ENCODE peak calls at places on chromosomes 11 and 22, in eight cellular contexts. H, G, Y, L, V, C, O and W are unnamed samples.

GRCh38 chr11:116590844-116591575 is 181.8 kb downstream of the BUD13 start:
- DNase-seq in H (no peak), G (peak), Y (no peak), L (no peak), V (no peak), C (no peak), O (no peak), W (no peak)

GRCh38 chr11:73287400-73288101 is 15.4 kb downstream of the P2RY6 start:
- DNase-seq in H (no peak), G (peak), Y (no peak), L (no peak), V (no peak), C (no peak), O (no peak), W (peak)

GRCh38 chr22:28909375-28909774 is 26.0 kb downstream of the ZNRF3 start:
- DNase-seq in H (no peak), G (no peak), Y (no peak), L (no peak), V (no peak), C (no peak), O (no peak), W (no peak)

GRCh38 chr22:48587236-48587865 is 1240.3 kb downstream of the BRD1 start:
- DNase-seq in H (no peak), G (no peak), Y (no peak), L (no peak), V (no peak), C (no peak), O (no peak), W (no peak)

GRCh38 chr22:49933236-49933921 is 14.9 kb downstream of the CRELD2 start:
- DNase-seq in H (no peak), G (peak), Y (peak), L (peak), V (no peak), C (no peak), O (no peak), W (no peak)

GRCh38 chr11:61972112-61972795 is 4.8 kb upstream of the FTH1 start:
- DNase-seq in H (peak), G (no peak), Y (peak), L (no peak), V (no peak), C (no peak), O (no peak), W (no peak)

GRCh38 chr11:64253481-64253880 is 2.2 kb downstream of the PLCB3 start:
- DNase-seq in H (peak), G (no peak), Y (no peak), L (peak), V (no peak), C (no peak), O (no peak), W (no peak)

GRCh38 chr11:120122921-120123683 is 14.8 kb downstream of the TRIM29 start:
- DNase-seq in H (no peak), G (no peak), Y (no peak), L (no peak), V (no peak), C (no peak), O (no peak), W (no peak)

GRCh38 chr11:1873048-1873812 is 18.5 kb downstream of the PRR33 start:
- DNase-seq in H (no peak), G (peak), Y (no peak), L (peak), V (no peak), C (no peak), O (no peak), W (no peak)

GRCh38 chr11:35511666-35512065 is 13.8 kb downstream of the PAMR1 start:
- DNase-seq in H (no peak), G (no peak), Y (no peak), L (no peak), V (no peak), C (no peak), O (no peak), W (no peak)

GRCh38 chr22:43126506-43127165 is 16.1 kb downstream of the BIK start:
- DNase-seq in H (no peak), G (no peak), Y (no peak), L (no peak), V (no peak), C (no peak), O (no peak), W (no peak)

GRCh38 chr22:21970037-21970799 is 12.4 kb downstream of the TOP3B start:
- DNase-seq in H (no peak), G (no peak), Y (no peak), L (no peak), V (no peak), C (no peak), O (no peak), W (no peak)

GRCh38 chr22:32698926-32699619 is 102.4 kb upstream of the TIMP3 start:
- DNase-seq in H (peak), G (no peak), Y (no peak), L (peak), V (no peak), C (no peak), O (no peak), W (peak)

GRCh38 chr22:48936391-48936790 is 891.3 kb downstream of the BRD1 start:
- DNase-seq in H (no peak), G (no peak), Y (no peak), L (no peak), V (no peak), C (no peak), O (no peak), W (no peak)

GRCh38 chr11:31974737-31975136 is 116.1 kb upstream of the RCN1 start:
- DNase-seq in H (no peak), G (no peak), Y (no peak), L (no peak), V (no peak), C (no peak), O (no peak), W (no peak)

GRCh38 chr22:49554741-49555140 is 272.9 kb downstream of the BRD1 start:
- DNase-seq in H (peak), G (peak), Y (peak), L (no peak), V (no peak), C (no peak), O (no peak), W (no peak)

GRCh38 chr11:19973136-19973635 is 187.1 kb downstream of the DBX1 start:
- DNase-seq in H (no peak), G (no peak), Y (no peak), L (no peak), V (no peak), C (no peak), O (no peak), W (no peak)

GRCh38 chr11:75767228-75767572 is 1.4 kb upstream of the DGAT2 start:
- DNase-seq in H (peak), G (no peak), Y (no peak), L (no peak), V (no peak), C (no peak), O (no peak), W (no peak)

GRCh38 chr22:26546282-26546681 is 34.0 kb upstream of the TFIP11 start:
- DNase-seq in H (no peak), G (no peak), Y (no peak), L (no peak), V (no peak), C (no peak), O (no peak), W (peak)

GRCh38 chr11:31779268-31779879 is 31.7 kb downstream of the PAX6 start:
- DNase-seq in H (no peak), G (no peak), Y (no peak), L (no peak), V (no peak), C (no peak), O (no peak), W (no peak)

GRCh38 chr11:32698579-32698978 is 95.9 kb downstream of the CCDC73 start:
- DNase-seq in H (no peak), G (no peak), Y (no peak), L (no peak), V (no peak), C (no peak), O (no peak), W (no peak)

GRCh38 chr22:26589367-26589844 is 526 bp downstream of the TPST2 start:
- DNase-seq in H (no peak), G (peak), Y (no peak), L (peak), V (peak), C (no peak), O (no peak), W (peak)

GRCh38 chr22:40954095-40954494 is 2.9 kb downstream of the RBX1 start:
- DNase-seq in H (no peak), G (no peak), Y (no peak), L (no peak), V (no peak), C (no peak), O (no peak), W (no peak)

GRCh38 chr11:92916299-92916698 is 53.2 kb upstream of the MTNR1B start:
- DNase-seq in H (no peak), G (no peak), Y (no peak), L (no peak), V (no peak), C (no peak), O (no peak), W (no peak)

GRCh38 chr11:25775608-25776007 is 556.3 kb upstream of the ANO3 start:
- DNase-seq in H (no peak), G (no peak), Y (no peak), L (no peak), V (no peak), C (no peak), O (no peak), W (no peak)

GRCh38 chr11:114195981-114196731 is 100.0 kb upstream of the NNMT start:
- DNase-seq in H (peak), G (peak), Y (no peak), L (no peak), V (peak), C (no peak), O (no peak), W (no peak)

DNA sequence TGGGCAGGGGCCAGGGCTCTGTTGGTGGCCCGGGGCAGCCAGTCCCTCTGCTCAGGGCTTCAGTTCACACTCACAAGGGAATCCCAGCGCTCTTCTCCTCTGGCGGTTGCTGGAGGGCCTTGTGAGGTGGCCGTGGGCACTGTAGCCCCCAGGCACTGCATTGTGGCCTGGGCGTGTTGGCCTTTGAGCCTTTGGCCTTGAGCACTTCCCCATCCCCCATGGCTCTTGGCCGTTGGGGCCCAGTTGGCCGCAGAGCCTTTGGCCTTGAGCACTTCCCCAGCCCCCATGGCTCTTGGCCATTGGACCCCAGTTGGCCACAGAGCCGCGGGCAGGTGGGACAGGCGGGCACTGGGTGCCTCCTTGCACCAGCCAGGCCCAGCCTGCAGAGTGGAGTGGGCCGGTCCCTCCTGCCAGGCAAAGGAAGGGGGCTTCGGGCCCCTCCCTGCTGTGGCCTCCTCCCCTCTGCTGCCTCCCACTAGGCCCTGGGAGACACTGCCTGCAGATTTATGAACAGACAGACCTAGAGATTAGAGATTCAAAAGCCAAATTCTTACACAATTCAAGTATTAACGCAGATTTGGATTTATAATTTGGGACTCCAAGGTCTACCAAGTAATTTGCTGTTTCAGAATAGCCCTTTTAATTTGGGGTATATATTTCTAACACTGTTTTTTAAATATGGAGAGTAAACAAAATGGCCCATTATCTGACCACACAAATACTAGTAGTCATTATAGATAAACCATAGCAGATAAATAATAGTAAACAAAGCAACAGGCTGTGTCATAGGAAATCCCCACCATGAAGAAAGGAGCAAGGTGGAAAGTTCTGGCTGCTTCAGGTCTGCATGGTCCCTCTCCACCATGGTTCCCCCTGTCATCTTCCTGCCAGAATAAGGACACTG is 18.2 kb upstream of the TXNRD2 start:
- DNase-seq in H (no peak), G (peak), Y (no peak), L (peak), V (no peak), C (no peak), O (no peak), W (no peak)
- H3K4me3 ChIP-seq in H (peak), G (no peak), Y (no peak), L (peak), V (no peak), C (no peak), O (no peak), W (peak)

GRCh38 chr22:44623771-44624510 is 78.1 kb upstream of the PRR5 start:
- DNase-seq in H (no peak), G (peak), Y (no peak), L (no peak), V (no peak), C (no peak), O (peak), W (no peak)
- TF ChIP-seq CTCF in H (no peak), G (no peak), Y (peak), L (no peak), V (no peak), C (no peak), O (peak), W (peak)

GRCh38 chr11:21412652-21413383 is 743.4 kb downstream of the NELL1 start:
- DNase-seq in H (no peak), G (no peak), Y (no peak), L (no peak), V (no peak), C (no peak), O (peak), W (no peak)
- H3K27ac ChIP-seq in H (no peak), G (no peak), Y (no peak), L (no peak), V (no peak), C (no peak), O (peak), W (no peak)

GRCh38 chr11:100785148-100785983 is 98.3 kb downstream of the ARHGAP42 start:
- DNase-seq in H (no peak), G (no peak), Y (no peak), L (no peak), V (peak), C (no peak), O (no peak), W (peak)
- H3K4me3 ChIP-seq in H (no peak), G (no peak), Y (no peak), L (no peak), V (no peak), C (no peak), O (no peak), W (no peak)

GRCh38 chr11:94926271-94926625 is 47.1 kb downstream of the CWC15 start:
- DNase-seq in H (no peak), G (no peak), Y (no peak), L (no peak), V (no peak), C (no peak), O (no peak), W (no peak)

GRCh38 chr11:94926698-94927237 is 46.6 kb downstream of the CWC15 start:
- DNase-seq in H (peak), G (no peak), Y (no peak), L (peak), V (peak), C (no peak), O (no peak), W (peak)

GRCh38 chr11:94924074-94925031 is 49.0 kb downstream of the CWC15 start:
- DNase-seq in H (no peak), G (no peak), Y (no peak), L (no peak), V (no peak), C (no peak), O (no peak), W (no peak)

GRCh38 chr11:94925422-94926270 is 47.7 kb downstream of the CWC15 start:
- DNase-seq in H (no peak), G (no peak), Y (no peak), L (no peak), V (no peak), C (no peak), O (no peak), W (no peak)

DNA sequence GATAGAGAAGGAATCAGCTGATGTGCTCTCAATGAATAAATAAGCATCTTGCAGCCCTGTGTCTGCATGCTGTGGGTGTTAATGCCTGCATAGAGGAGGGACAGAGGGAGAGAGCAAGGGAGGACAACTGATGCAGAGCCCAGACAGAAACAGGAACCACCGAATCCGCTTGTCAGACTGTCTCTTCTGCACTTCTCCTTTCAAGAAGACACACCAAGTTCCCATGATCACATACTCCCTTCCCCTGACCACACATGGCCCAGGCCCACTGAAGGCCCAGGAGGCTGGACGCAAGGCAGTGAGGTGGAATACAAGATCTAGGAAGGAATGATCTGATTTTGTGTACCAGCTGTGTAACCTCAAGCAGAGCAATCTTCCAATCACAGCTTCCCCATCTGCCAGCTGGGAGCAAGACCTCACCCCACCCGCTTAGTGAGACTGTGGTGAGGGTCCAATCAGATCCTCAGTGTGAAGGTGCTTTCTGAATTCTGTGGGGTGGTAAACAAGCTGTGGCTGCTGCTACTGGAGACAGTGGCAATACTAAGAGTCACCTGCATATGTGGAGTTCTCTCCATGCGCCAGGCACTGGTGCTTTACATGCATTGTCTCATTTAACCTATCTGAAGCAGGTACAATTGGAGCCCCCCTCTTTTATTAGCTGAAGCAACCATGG is 50.5 kb downstream of the CWC15 start:
- DNase-seq in H (no peak), G (no peak), Y (no peak), L (no peak), V (no peak), C (no peak), O (no peak), W (no peak)
- TF ChIP-seq CTCF in H (no peak), G (no peak), Y (no peak), L (no peak), V (no peak), C (no peak), O (no peak), W (no peak)

DNA sequence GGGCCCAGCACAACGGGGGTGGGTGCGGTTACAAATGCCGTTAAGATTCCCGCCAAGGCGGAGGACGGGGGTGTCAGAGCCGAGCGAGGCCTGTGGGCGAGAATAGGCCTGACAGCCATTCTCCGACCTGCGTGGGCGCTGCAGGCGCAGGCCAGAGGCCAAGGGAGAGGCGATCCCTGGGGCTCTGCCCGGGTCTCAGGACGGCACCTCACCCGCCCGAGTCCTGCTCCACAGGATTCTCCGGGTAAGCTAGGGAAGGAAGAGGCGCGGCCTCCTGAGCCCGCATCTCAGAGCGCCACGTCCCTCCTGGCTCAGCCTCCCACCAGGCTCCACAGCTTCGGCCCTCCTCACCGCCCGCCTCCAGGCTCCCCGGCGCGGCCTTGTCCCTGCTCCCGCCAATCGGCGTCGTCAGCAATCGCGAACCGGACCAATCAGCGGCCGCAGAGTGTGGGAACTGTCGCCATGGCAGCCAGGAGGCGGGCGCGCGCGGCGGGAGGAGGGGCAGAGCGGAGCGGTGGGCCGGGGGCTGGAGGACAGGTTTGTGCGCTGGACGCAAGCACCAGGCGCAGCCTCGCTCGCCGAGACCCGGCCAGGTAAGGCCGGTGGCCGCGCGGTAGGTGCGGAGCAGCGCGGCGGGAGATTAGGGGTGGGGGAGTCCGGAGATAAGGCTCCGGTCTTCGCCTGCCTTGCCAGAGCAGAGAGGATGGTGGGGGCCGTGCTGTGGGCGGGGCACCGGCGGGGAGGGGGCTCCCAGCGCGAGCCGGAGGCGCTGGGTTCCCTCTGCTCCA is at the start of gene NUCB2:
- DNase-seq in H (peak), G (peak), Y (peak), L (peak), V (peak), C (peak), O (peak), W (peak)
- H3K27ac ChIP-seq in H (peak), G (peak), Y (peak), L (peak), V (peak), C (peak), O (peak), W (peak)

DNA sequence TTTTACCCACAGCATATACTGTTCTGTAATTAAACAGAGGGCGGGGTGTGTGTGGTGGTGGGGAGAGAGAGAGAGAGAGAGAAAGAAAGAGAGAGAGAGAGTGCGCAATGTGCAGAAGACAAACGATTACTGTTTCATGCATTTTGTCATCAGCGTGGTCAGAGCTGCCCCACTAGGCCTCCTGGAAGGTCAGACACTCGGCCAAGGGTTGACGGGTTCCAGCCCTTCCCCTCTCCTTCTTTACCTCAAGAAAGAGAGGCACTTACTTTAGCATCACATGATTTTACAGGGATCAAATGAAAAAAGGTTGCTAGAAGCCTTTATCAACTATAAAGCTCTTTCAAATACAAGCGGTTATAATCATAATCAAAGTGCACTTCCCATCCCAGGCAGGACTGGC is 269.2 kb upstream of the SORL1-AS1 start:
- DNase-seq in H (no peak), G (no peak), Y (peak), L (no peak), V (no peak), C (no peak), O (no peak), W (no peak)
- H3K4me3 ChIP-seq in H (peak), G (no peak), Y (peak), L (peak), V (no peak), C (no peak), O (no peak), W (peak)

GRCh38 chr22:45945621-45946020 is 31.3 kb downstream of the WNT7B start:
- DNase-seq in H (no peak), G (no peak), Y (no peak), L (no peak), V (no peak), C (no peak), O (no peak), W (no peak)

GRCh38 chr22:45938913-45939312 is 38.0 kb downstream of the WNT7B start:
- DNase-seq in H (no peak), G (no peak), Y (no peak), L (no peak), V (no peak), C (no peak), O (no peak), W (no peak)

GRCh38 chr22:45942344-45942743 is 34.6 kb downstream of the WNT7B start:
- DNase-seq in H (no peak), G (no peak), Y (no peak), L (no peak), V (no peak), C (no peak), O (no peak), W (no peak)

GRCh38 chr22:45946805-45947600 is 30.0 kb downstream of the WNT7B start:
- DNase-seq in H (no peak), G (no peak), Y (peak), L (no peak), V (no peak), C (no peak), O (no peak), W (no peak)

GRCh38 chr22:45942787-45943493 is 34.0 kb downstream of the WNT7B start:
- DNase-seq in H (no peak), G (no peak), Y (no peak), L (no peak), V (no peak), C (no peak), O (no peak), W (no peak)
- TF ChIP-seq CTCF in H (no peak), G (no peak), Y (no peak), L (no peak), V (no peak), C (no peak), O (no peak), W (no peak)